ENCODE peak calls at places on chromosome 7, in ten cellular contexts. X is pulmonary artery endothelial cell; A is CD4-positive, alpha-beta T cell; W is RPMI8226; M is stimulated activated CD8-positive, alpha-beta memory T cell treated with anti-CD3 and anti-CD28 coated beads, Interleukin-12 subunit alpha, Interleukin-12 subunit beta, amount 100 ng/mL, for 4 hours; F is NCI-H1105 treated with DMSO at 0.1 percent for 48 hours; Q is pancreas; T is amniotic stem cell; S is upper lobe of right lung; Y is left cardiac atrium. J is an unnamed sample.

GRCh38 chr7:158766570-158767281 is 62.1 kb upstream of the NCAPG2 start:
- DNase-seq in A (no peak), W (no peak), Q (no peak), F (no peak), S (no peak), M (no peak), Y (no peak), X (no peak), T (no peak), J (no peak)

GRCh38 chr7:24880886-24881285 is 99.1 kb downstream of the OSBPL3 start:
- DNase-seq in M (no peak), A (no peak), F (no peak), Y (no peak), S (no peak), X (no peak), W (no peak), T (no peak), Q (no peak), J (no peak)

GRCh38 chr7:69002416-69002815 is 595.9 kb upstream of the AUTS2 start:
- DNase-seq in Y (no peak), M (no peak), T (peak; percentile 54), X (no peak), A (no peak), S (no peak), F (no peak), W (no peak), Q (no peak), J (no peak)

GRCh38 chr7:44046321-44047061 is 2.0 kb downstream of the DBNL start:
- DNase-seq in M (no peak), T (no peak), F (no peak), Y (no peak), A (no peak), Q (no peak), W (peak; percentile 91), S (peak; percentile 42), X (no peak), J (no peak)

GRCh38 chr7:81299272-81299671 is 380.4 kb upstream of the SEMA3C start:
- DNase-seq in X (peak; percentile 60), Q (no peak), F (no peak), A (no peak), T (peak; percentile 86), Y (no peak), M (no peak), W (no peak), S (no peak), J (no peak)

GRCh38 chr7:118080947-118081346 is 103.0 kb upstream of the LSM8 start:
- DNase-seq in T (no peak), F (no peak), A (no peak), M (no peak), X (no peak), Q (no peak), S (no peak), W (no peak), Y (peak; percentile 20), J (no peak)

GRCh38 chr7:80493121-80493849 is 18.6 kb downstream of the GNAT3 start:
- DNase-seq in S (no peak), Y (no peak), A (no peak), W (no peak), Q (no peak), F (no peak), T (no peak), X (no peak), M (no peak), J (no peak)

GRCh38 chr7:91089382-91089963 is 174.8 kb upstream of the FZD1 start:
- DNase-seq in W (peak; percentile 16), M (no peak), X (peak; percentile 1), Y (no peak), T (peak; percentile 17), A (no peak), F (peak; percentile 59), Q (no peak), S (no peak), J (peak; percentile 34)

GRCh38 chr7:25922296-25922695 is 229.7 kb upstream of the NFE2L3 start:
- DNase-seq in Y (no peak), Q (no peak), F (no peak), T (no peak), M (no peak), A (no peak), W (no peak), S (no peak), X (no peak), J (no peak)

GRCh38 chr7:139620676-139621344 is 97.3 kb downstream of the CLEC2L start:
- DNase-seq in Q (peak; percentile 70), M (no peak), F (peak; percentile 33), W (peak; percentile 65), Y (no peak), X (no peak), T (no peak), A (peak; percentile 41), S (peak; percentile 72), J (peak; percentile 68)

GRCh38 chr7:80821781-80822180 is 97.1 kb downstream of the SEMA3C start:
- DNase-seq in F (no peak), S (no peak), A (no peak), Q (no peak), Y (no peak), W (no peak), X (no peak), M (no peak), T (no peak), J (no peak)

GRCh38 chr7:69105092-69105491 is 493.2 kb upstream of the AUTS2 start:
- DNase-seq in X (no peak), S (no peak), A (no peak), T (no peak), M (no peak), W (no peak), F (no peak), Y (no peak), Q (no peak), J (no peak)

GRCh38 chr7:108613147-108613948 is 43.7 kb downstream of the DNAJB9 start:
- DNase-seq in M (no peak), Y (no peak), X (peak; percentile 1), F (peak; percentile 57), S (no peak), Q (no peak), A (no peak), W (peak; percentile 70), T (peak; percentile 5), J (peak; percentile 71)

GRCh38 chr7:98774893-98775292 is 94.9 kb downstream of the TMEM130 start:
- DNase-seq in X (no peak), W (no peak), T (no peak), Q (no peak), Y (no peak), F (no peak), S (no peak), M (no peak), A (no peak), J (no peak)

GRCh38 chr7:96667026-96667425 is 42.6 kb downstream of the SEM1 start:
- DNase-seq in T (no peak), W (no peak), F (no peak), Y (no peak), M (no peak), S (no peak), X (no peak), Q (no peak), A (no peak), J (no peak)

GRCh38 chr7:18345641-18346234 is 149.8 kb upstream of the HDAC9 start:
- DNase-seq in T (no peak), F (peak; percentile 75), Y (no peak), Q (no peak), W (peak; percentile 77), M (no peak), A (no peak), S (no peak), X (no peak), J (peak; percentile 37)

GRCh38 chr7:86733783-86734182 is 90.1 kb downstream of the GRM3 start:
- DNase-seq in Y (no peak), S (no peak), A (no peak), W (no peak), F (no peak), Q (no peak), T (no peak), M (no peak), X (no peak), J (no peak)

GRCh38 chr7:120554960-120555571 is 282.1 kb downstream of the KCND2 start:
- DNase-seq in F (peak; percentile 58), M (no peak), Q (no peak), T (peak; percentile 1), X (peak; percentile 0), S (no peak), Y (no peak), A (no peak), W (peak; percentile 52), J (peak; percentile 53)

GRCh38 chr7:107993879-107994278 is 9.1 kb downstream of the LAMB1 start:
- DNase-seq in Q (no peak), X (no peak), A (no peak), M (no peak), T (no peak), F (peak; percentile 67), W (no peak), Y (no peak), S (no peak), J (no peak)

GRCh38 chr7:73718905-73719805 is at the start of gene STX1A:
- DNase-seq in T (peak; percentile 63), W (peak; percentile 88), A (peak; percentile 64), X (no peak), F (peak; percentile 54), S (peak; percentile 87), Y (peak; percentile 78), M (peak; percentile 60), Q (peak; percentile 91), J (peak; percentile 73)